ENCODE peak calls at places on chromosomes 6 and 20, in seven cellular contexts. One of them, this sample, is unnamed.

GRCh38 chr6:69337301-69337700 is 459.5 kb downstream of the LMBRD1 start:
- DNase-seq in naive thymus-derived CD8-positive, alpha-beta T cell: no peak
- DNase-seq in iris pigment epithelial cell: no peak
- DNase-seq in pons: no peak
- DNase-seq in neural crest cell: no peak
- DNase-seq in left ventricle myocardium inferior: no peak
- DNase-seq in COR-L47: no peak
- DNase-seq in this sample: no peak

GRCh38 chr6:26264547-26264946 is 100.5 kb upstream of the BTN3A2 start:
- DNase-seq in iris pigment epithelial cell: no peak
- DNase-seq in pons: no peak
- DNase-seq in neural crest cell: no peak
- DNase-seq in left ventricle myocardium inferior: no peak
- DNase-seq in COR-L47: no peak
- DNase-seq in naive thymus-derived CD8-positive, alpha-beta T cell: no peak
- DNase-seq in this sample: no peak

GRCh38 chr6:100346828-100347227 is 117.9 kb downstream of the SIM1 start:
- DNase-seq in iris pigment epithelial cell: peak
- DNase-seq in pons: no peak
- DNase-seq in neural crest cell: no peak
- DNase-seq in COR-L47: no peak
- DNase-seq in naive thymus-derived CD8-positive, alpha-beta T cell: no peak
- DNase-seq in left ventricle myocardium inferior: no peak
- DNase-seq in this sample: no peak

GRCh38 chr6:159249150-159249549 is 80.0 kb downstream of the FNDC1 start:
- DNase-seq in pons: no peak
- DNase-seq in neural crest cell: no peak
- DNase-seq in iris pigment epithelial cell: no peak
- DNase-seq in COR-L47: no peak
- DNase-seq in left ventricle myocardium inferior: no peak
- DNase-seq in naive thymus-derived CD8-positive, alpha-beta T cell: no peak
- DNase-seq in this sample: no peak

GRCh38 chr20:9989066-9989724 is 45.6 kb upstream of the ANKEF1 start:
- DNase-seq in COR-L47: no peak
- DNase-seq in iris pigment epithelial cell: peak
- DNase-seq in naive thymus-derived CD8-positive, alpha-beta T cell: no peak
- DNase-seq in neural crest cell: no peak
- DNase-seq in pons: peak
- DNase-seq in left ventricle myocardium inferior: no peak
- DNase-seq in this sample: peak

GRCh38 chr6:27575594-27576361 is 102.9 kb upstream of the ZNF184 start:
- DNase-seq in naive thymus-derived CD8-positive, alpha-beta T cell: no peak
- DNase-seq in neural crest cell: no peak
- DNase-seq in iris pigment epithelial cell: peak
- DNase-seq in left ventricle myocardium inferior: no peak
- DNase-seq in pons: no peak
- DNase-seq in COR-L47: no peak
- DNase-seq in this sample: no peak

GRCh38 chr6:890995-891394 is 198.1 kb upstream of the EXOC2 start:
- DNase-seq in left ventricle myocardium inferior: no peak
- DNase-seq in naive thymus-derived CD8-positive, alpha-beta T cell: no peak
- DNase-seq in COR-L47: no peak
- DNase-seq in iris pigment epithelial cell: no peak
- DNase-seq in neural crest cell: no peak
- DNase-seq in pons: no peak
- DNase-seq in this sample: no peak

GRCh38 chr20:63029358-63030121 is 22.8 kb upstream of the BHLHE23 start:
- DNase-seq in left ventricle myocardium inferior: peak
- DNase-seq in COR-L47: no peak
- DNase-seq in neural crest cell: no peak
- DNase-seq in naive thymus-derived CD8-positive, alpha-beta T cell: peak
- DNase-seq in iris pigment epithelial cell: no peak
- DNase-seq in pons: no peak
- DNase-seq in this sample: no peak

GRCh38 chr6:107491059-107491609 is 1.2 kb downstream of the SOBP start:
- DNase-seq in left ventricle myocardium inferior: peak
- DNase-seq in neural crest cell: peak
- DNase-seq in COR-L47: peak
- DNase-seq in pons: peak
- DNase-seq in iris pigment epithelial cell: peak
- DNase-seq in naive thymus-derived CD8-positive, alpha-beta T cell: no peak
- DNase-seq in this sample: peak

GRCh38 chr6:127858992-127859391 is 41.9 kb downstream of the THEMIS start:
- DNase-seq in iris pigment epithelial cell: no peak
- DNase-seq in COR-L47: no peak
- DNase-seq in pons: no peak
- DNase-seq in neural crest cell: no peak
- DNase-seq in left ventricle myocardium inferior: no peak
- DNase-seq in naive thymus-derived CD8-positive, alpha-beta T cell: no peak
- DNase-seq in this sample: no peak

GRCh38 chr20:36541227-36542018 is at the start of gene MYL9:
- DNase-seq in naive thymus-derived CD8-positive, alpha-beta T cell: no peak
- DNase-seq in iris pigment epithelial cell: peak
- DNase-seq in COR-L47: no peak
- DNase-seq in pons: no peak
- DNase-seq in neural crest cell: peak
- DNase-seq in left ventricle myocardium inferior: peak
- DNase-seq in this sample: no peak

GRCh38 chr6:136791296-136792065 is 796 bp downstream of the MAP3K5 start:
- DNase-seq in pons: peak
- DNase-seq in iris pigment epithelial cell: peak
- DNase-seq in COR-L47: peak
- DNase-seq in neural crest cell: peak
- DNase-seq in naive thymus-derived CD8-positive, alpha-beta T cell: peak
- DNase-seq in left ventricle myocardium inferior: peak
- DNase-seq in this sample: peak

GRCh38 chr6:101722481-101722880 is 329.0 kb downstream of the GRIK2 start:
- DNase-seq in iris pigment epithelial cell: peak
- DNase-seq in COR-L47: no peak
- DNase-seq in pons: no peak
- DNase-seq in left ventricle myocardium inferior: no peak
- DNase-seq in neural crest cell: no peak
- DNase-seq in naive thymus-derived CD8-positive, alpha-beta T cell: no peak
- DNase-seq in this sample: no peak

GRCh38 chr6:45692021-45692420 is 314.3 kb upstream of the SUPT3H start:
- DNase-seq in iris pigment epithelial cell: no peak
- DNase-seq in pons: no peak
- DNase-seq in neural crest cell: no peak
- DNase-seq in left ventricle myocardium inferior: no peak
- DNase-seq in naive thymus-derived CD8-positive, alpha-beta T cell: no peak
- DNase-seq in COR-L47: no peak
- DNase-seq in this sample: no peak

GRCh38 chr6:391559-392440 is at the start of gene IRF4:
- DNase-seq in naive thymus-derived CD8-positive, alpha-beta T cell: no peak
- DNase-seq in neural crest cell: no peak
- DNase-seq in iris pigment epithelial cell: no peak
- DNase-seq in pons: no peak
- DNase-seq in left ventricle myocardium inferior: no peak
- DNase-seq in COR-L47: no peak
- DNase-seq in this sample: no peak

GRCh38 chr6:2229039-2229438 is 16.4 kb downstream of the GMDS start:
- DNase-seq in left ventricle myocardium inferior: no peak
- DNase-seq in naive thymus-derived CD8-positive, alpha-beta T cell: no peak
- DNase-seq in neural crest cell: no peak
- DNase-seq in iris pigment epithelial cell: peak
- DNase-seq in pons: no peak
- DNase-seq in COR-L47: no peak
- DNase-seq in this sample: no peak

GRCh38 chr6:75208564-75209431 is 2.9 kb upstream of the COL12A1 start:
- DNase-seq in naive thymus-derived CD8-positive, alpha-beta T cell: peak
- DNase-seq in iris pigment epithelial cell: peak
- DNase-seq in left ventricle myocardium inferior: peak
- DNase-seq in neural crest cell: peak
- DNase-seq in COR-L47: peak
- DNase-seq in pons: peak
- DNase-seq in this sample: peak

GRCh38 chr6:8435845-8436168 is 462 bp upstream of the SLC35B3 start:
- DNase-seq in left ventricle myocardium inferior: no peak
- DNase-seq in pons: no peak
- DNase-seq in COR-L47: no peak
- DNase-seq in iris pigment epithelial cell: no peak
- DNase-seq in neural crest cell: no peak
- DNase-seq in naive thymus-derived CD8-positive, alpha-beta T cell: no peak
- DNase-seq in this sample: no peak

GRCh38 chr6:95084867-95085266 is 492.5 kb upstream of the MANEA start:
- DNase-seq in naive thymus-derived CD8-positive, alpha-beta T cell: no peak
- DNase-seq in iris pigment epithelial cell: no peak
- DNase-seq in neural crest cell: no peak
- DNase-seq in pons: no peak
- DNase-seq in COR-L47: no peak
- DNase-seq in left ventricle myocardium inferior: no peak
- DNase-seq in this sample: no peak